ENCODE peak calls at places on chromosome 17, in nine cellular contexts. One of them, this sample, is unnamed.

GRCh38 chr17:35740997-35741931 is 9.8 kb downstream of the RASL10B start:
- DNase-seq in ovary: no peak
- DNase-seq in suprapubic skin: peak; percentile 70
- DNase-seq in tibial nerve: no peak
- DNase-seq in A549: no peak
- DNase-seq in K562: peak; percentile 73
- DNase-seq in sigmoid colon: peak; percentile 62
- DNase-seq in stomach: no peak
- DNase-seq in upper lobe of left lung: no peak
- DNase-seq in this sample: no peak

GRCh38 chr17:44688675-44689491 is 693 bp downstream of the CCDC43 start:
- DNase-seq in tibial nerve: no peak
- DNase-seq in stomach: no peak
- DNase-seq in A549: peak; percentile 28
- DNase-seq in sigmoid colon: no peak
- DNase-seq in suprapubic skin: no peak
- DNase-seq in K562: no peak
- DNase-seq in ovary: no peak
- DNase-seq in upper lobe of left lung: no peak
- DNase-seq in this sample: no peak

GRCh38 chr17:27882162-27882840 is 10.9 kb downstream of the LYRM9 start:
- DNase-seq in suprapubic skin: no peak
- DNase-seq in sigmoid colon: no peak
- DNase-seq in K562: no peak
- DNase-seq in A549: no peak
- DNase-seq in upper lobe of left lung: no peak
- DNase-seq in stomach: no peak
- DNase-seq in tibial nerve: no peak
- DNase-seq in ovary: no peak
- DNase-seq in this sample: no peak

GRCh38 chr17:21242780-21243515 is 10.3 kb downstream of the NATD1 start:
- DNase-seq in suprapubic skin: no peak
- DNase-seq in stomach: no peak
- DNase-seq in sigmoid colon: no peak
- DNase-seq in K562: no peak
- DNase-seq in tibial nerve: no peak
- DNase-seq in A549: no peak
- DNase-seq in ovary: no peak
- DNase-seq in upper lobe of left lung: no peak
- DNase-seq in this sample: no peak

GRCh38 chr17:16938496-16939270 is 33.2 kb downstream of the TNFRSF13B start:
- DNase-seq in K562: no peak
- DNase-seq in sigmoid colon: peak; percentile 37
- DNase-seq in A549: no peak
- DNase-seq in tibial nerve: no peak
- DNase-seq in upper lobe of left lung: no peak
- DNase-seq in suprapubic skin: peak; percentile 24
- DNase-seq in ovary: no peak
- DNase-seq in stomach: peak; percentile 18
- DNase-seq in this sample: no peak

GRCh38 chr17:33469411-33469810 is 176.3 kb upstream of the ASIC2 start:
- DNase-seq in upper lobe of left lung: no peak
- DNase-seq in ovary: no peak
- DNase-seq in A549: no peak
- DNase-seq in suprapubic skin: no peak
- DNase-seq in tibial nerve: no peak
- DNase-seq in stomach: no peak
- DNase-seq in K562: no peak
- DNase-seq in sigmoid colon: no peak
- DNase-seq in this sample: no peak

GRCh38 chr17:19343256-19343630 is 19.3 kb downstream of the B9D1 start:
- DNase-seq in ovary: peak; percentile 13
- DNase-seq in sigmoid colon: peak; percentile 60
- DNase-seq in suprapubic skin: peak; percentile 63
- DNase-seq in tibial nerve: no peak
- DNase-seq in stomach: no peak
- DNase-seq in upper lobe of left lung: peak; percentile 11
- DNase-seq in K562: no peak
- DNase-seq in A549: no peak
- DNase-seq in this sample: no peak

GRCh38 chr17:75720656-75721462 is at the start of gene ITGB4:
- DNase-seq in sigmoid colon: no peak
- DNase-seq in stomach: peak; percentile 91
- DNase-seq in A549: peak; percentile 75
- DNase-seq in K562: peak; percentile 94
- DNase-seq in tibial nerve: no peak
- DNase-seq in ovary: no peak
- DNase-seq in suprapubic skin: no peak
- DNase-seq in upper lobe of left lung: peak; percentile 88
- DNase-seq in this sample: no peak

GRCh38 chr17:38565853-38566665 is 39.7 kb downstream of the SRCIN1 start:
- DNase-seq in suprapubic skin: no peak
- DNase-seq in stomach: no peak
- DNase-seq in upper lobe of left lung: no peak
- DNase-seq in sigmoid colon: no peak
- DNase-seq in K562: no peak
- DNase-seq in ovary: no peak
- DNase-seq in tibial nerve: no peak
- DNase-seq in A549: no peak
- DNase-seq in this sample: no peak

GRCh38 chr17:37779554-37779953 is 34.7 kb upstream of the HNF1B start:
- DNase-seq in suprapubic skin: no peak
- DNase-seq in upper lobe of left lung: no peak
- DNase-seq in sigmoid colon: no peak
- DNase-seq in K562: no peak
- DNase-seq in ovary: no peak
- DNase-seq in tibial nerve: no peak
- DNase-seq in stomach: no peak
- DNase-seq in A549: no peak
- DNase-seq in this sample: no peak

GRCh38 chr17:65099941-65100315 is 37.2 kb upstream of the RGS9 start:
- DNase-seq in upper lobe of left lung: peak; percentile 44
- DNase-seq in K562: no peak
- DNase-seq in suprapubic skin: peak; percentile 84
- DNase-seq in ovary: no peak
- DNase-seq in tibial nerve: peak; percentile 66
- DNase-seq in A549: peak; percentile 87
- DNase-seq in stomach: peak; percentile 45
- DNase-seq in sigmoid colon: peak; percentile 73
- DNase-seq in this sample: no peak

GRCh38 chr17:52790359-52790955 is 631.9 kb upstream of the CA10 start:
- DNase-seq in A549: no peak
- DNase-seq in tibial nerve: no peak
- DNase-seq in ovary: no peak
- DNase-seq in K562: no peak
- DNase-seq in suprapubic skin: no peak
- DNase-seq in sigmoid colon: no peak
- DNase-seq in upper lobe of left lung: no peak
- DNase-seq in stomach: no peak
- DNase-seq in this sample: no peak

GRCh38 chr17:48997103-48997826 is at the start of gene IGF2BP1:
- DNase-seq in suprapubic skin: peak; percentile 64
- DNase-seq in sigmoid colon: no peak
- DNase-seq in A549: peak; percentile 88
- DNase-seq in ovary: no peak
- DNase-seq in upper lobe of left lung: no peak
- DNase-seq in stomach: no peak
- DNase-seq in K562: peak; percentile 79
- DNase-seq in tibial nerve: no peak
- DNase-seq in this sample: peak; percentile 68

GRCh38 chr17:27333410-27333980 is 39.6 kb downstream of the WSB1 start:
- DNase-seq in sigmoid colon: no peak
- DNase-seq in ovary: peak; percentile 39
- DNase-seq in stomach: no peak
- DNase-seq in tibial nerve: no peak
- DNase-seq in upper lobe of left lung: peak; percentile 20
- DNase-seq in suprapubic skin: peak; percentile 38
- DNase-seq in K562: no peak
- DNase-seq in A549: no peak
- DNase-seq in this sample: no peak

GRCh38 chr17:57607553-57608120 is 137.5 kb downstream of the CCDC182 start:
- DNase-seq in stomach: no peak
- DNase-seq in sigmoid colon: no peak
- DNase-seq in suprapubic skin: peak; percentile 54
- DNase-seq in upper lobe of left lung: no peak
- DNase-seq in ovary: no peak
- DNase-seq in K562: no peak
- DNase-seq in A549: no peak
- DNase-seq in tibial nerve: no peak
- DNase-seq in this sample: no peak

GRCh38 chr17:57606111-57606875 is 138.8 kb downstream of the CCDC182 start:
- DNase-seq in A549: no peak
- DNase-seq in upper lobe of left lung: no peak
- DNase-seq in suprapubic skin: peak; percentile 26
- DNase-seq in sigmoid colon: no peak
- DNase-seq in K562: no peak
- DNase-seq in ovary: no peak
- DNase-seq in tibial nerve: no peak
- DNase-seq in stomach: no peak
- DNase-seq in this sample: no peak

GRCh38 chr17:57608369-57609124 is 136.6 kb downstream of the CCDC182 start:
- DNase-seq in ovary: no peak
- DNase-seq in tibial nerve: no peak
- DNase-seq in upper lobe of left lung: no peak
- DNase-seq in sigmoid colon: no peak
- DNase-seq in A549: no peak
- DNase-seq in suprapubic skin: peak; percentile 63
- DNase-seq in K562: no peak
- DNase-seq in stomach: no peak
- DNase-seq in this sample: no peak

GRCh38 chr17:57609878-57610270 is 135.2 kb downstream of the CCDC182 start:
- DNase-seq in stomach: no peak
- DNase-seq in upper lobe of left lung: no peak
- DNase-seq in sigmoid colon: no peak
- DNase-seq in K562: no peak
- DNase-seq in tibial nerve: no peak
- DNase-seq in A549: no peak
- DNase-seq in suprapubic skin: no peak
- DNase-seq in ovary: no peak
- DNase-seq in this sample: no peak

GRCh38 chr17:57609125-57609877 is 135.8 kb downstream of the CCDC182 start:
- DNase-seq in upper lobe of left lung: no peak
- DNase-seq in K562: no peak
- DNase-seq in stomach: no peak
- DNase-seq in suprapubic skin: peak; percentile 77
- DNase-seq in ovary: no peak
- DNase-seq in tibial nerve: no peak
- DNase-seq in sigmoid colon: no peak
- DNase-seq in A549: no peak
- DNase-seq in this sample: no peak
- TF ChIP-seq EP300 in upper lobe of left lung: no peak
- TF ChIP-seq EP300 in K562: no peak
- TF ChIP-seq EP300 in stomach: no peak
- TF ChIP-seq EP300 in suprapubic skin: no peak
- TF ChIP-seq EP300 in ovary: no peak
- TF ChIP-seq EP300 in tibial nerve: no peak
- TF ChIP-seq EP300 in sigmoid colon: no peak
- TF ChIP-seq EP300 in A549: no peak
- TF ChIP-seq EP300 in this sample: no peak

DNA sequence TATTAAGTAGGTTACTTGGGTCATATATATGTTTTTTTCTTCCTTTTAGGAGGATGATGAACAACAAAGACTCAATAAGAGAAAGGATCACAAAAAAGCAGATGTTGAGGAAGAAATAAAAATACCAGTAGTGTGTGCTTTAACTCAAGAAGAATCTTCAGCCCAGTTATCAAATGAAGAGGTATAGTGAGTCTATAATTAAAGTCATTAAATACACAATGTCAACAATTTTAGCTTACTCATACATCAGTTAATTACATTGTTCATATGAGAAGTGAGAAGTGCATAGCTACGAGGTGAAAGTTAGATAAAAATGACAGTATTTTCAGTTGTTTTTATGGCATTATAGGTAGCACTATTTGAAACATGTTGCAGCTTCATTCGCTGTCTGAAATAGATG is 65.2 kb downstream of the NUP88 start:
- DNase-seq in K562: no peak
- DNase-seq in upper lobe of left lung: no peak
- DNase-seq in suprapubic skin: no peak
- DNase-seq in stomach: no peak
- DNase-seq in A549: no peak
- DNase-seq in sigmoid colon: no peak
- DNase-seq in tibial nerve: no peak
- DNase-seq in ovary: no peak
- DNase-seq in this sample: no peak
- TF ChIP-seq EP300 in K562: no peak
- TF ChIP-seq EP300 in upper lobe of left lung: no peak
- TF ChIP-seq EP300 in suprapubic skin: no peak
- TF ChIP-seq EP300 in stomach: no peak
- TF ChIP-seq EP300 in A549: no peak
- TF ChIP-seq EP300 in sigmoid colon: no peak
- TF ChIP-seq EP300 in tibial nerve: no peak
- TF ChIP-seq EP300 in ovary: no peak
- TF ChIP-seq EP300 in this sample: no peak

GRCh38 chr17:80055597-80055996 is 19.2 kb downstream of the CCDC40 start:
- DNase-seq in stomach: no peak
- DNase-seq in A549: no peak
- DNase-seq in upper lobe of left lung: no peak
- DNase-seq in K562: no peak
- DNase-seq in suprapubic skin: no peak
- DNase-seq in ovary: no peak
- DNase-seq in sigmoid colon: no peak
- DNase-seq in tibial nerve: no peak
- DNase-seq in this sample: no peak
- TF ChIP-seq EP300 in stomach: no peak
- TF ChIP-seq EP300 in A549: no peak
- TF ChIP-seq EP300 in upper lobe of left lung: no peak
- TF ChIP-seq EP300 in K562: no peak
- TF ChIP-seq EP300 in suprapubic skin: no peak
- TF ChIP-seq EP300 in ovary: no peak
- TF ChIP-seq EP300 in sigmoid colon: no peak
- TF ChIP-seq EP300 in tibial nerve: no peak
- TF ChIP-seq EP300 in this sample: no peak

GRCh38 chr17:81314410-81315169 is 19.5 kb upstream of the SLC38A10 start:
- DNase-seq in stomach: no peak
- DNase-seq in ovary: no peak
- DNase-seq in sigmoid colon: no peak
- DNase-seq in A549: no peak
- DNase-seq in tibial nerve: no peak
- DNase-seq in upper lobe of left lung: no peak
- DNase-seq in K562: no peak
- DNase-seq in suprapubic skin: no peak
- DNase-seq in this sample: no peak

GRCh38 chr17:81313776-81314409 is 18.8 kb upstream of the SLC38A10 start:
- DNase-seq in ovary: no peak
- DNase-seq in K562: no peak
- DNase-seq in suprapubic skin: no peak
- DNase-seq in tibial nerve: no peak
- DNase-seq in upper lobe of left lung: no peak
- DNase-seq in sigmoid colon: no peak
- DNase-seq in A549: no peak
- DNase-seq in stomach: no peak
- DNase-seq in this sample: no peak

GRCh38 chr17:81315885-81316391 is 20.8 kb upstream of the SLC38A10 start:
- DNase-seq in ovary: no peak
- DNase-seq in stomach: no peak
- DNase-seq in suprapubic skin: no peak
- DNase-seq in tibial nerve: no peak
- DNase-seq in A549: no peak
- DNase-seq in K562: no peak
- DNase-seq in sigmoid colon: no peak
- DNase-seq in upper lobe of left lung: no peak
- DNase-seq in this sample: no peak

GRCh38 chr17:81317436-81317821 is 22.3 kb upstream of the SLC38A10 start:
- DNase-seq in K562: no peak
- DNase-seq in upper lobe of left lung: no peak
- DNase-seq in tibial nerve: no peak
- DNase-seq in suprapubic skin: no peak
- DNase-seq in A549: no peak
- DNase-seq in ovary: no peak
- DNase-seq in stomach: no peak
- DNase-seq in sigmoid colon: no peak
- DNase-seq in this sample: no peak

GRCh38 chr17:81315170-81315884 is 20.2 kb upstream of the SLC38A10 start:
- DNase-seq in sigmoid colon: no peak
- DNase-seq in stomach: no peak
- DNase-seq in A549: no peak
- DNase-seq in upper lobe of left lung: no peak
- DNase-seq in suprapubic skin: no peak
- DNase-seq in ovary: no peak
- DNase-seq in tibial nerve: no peak
- DNase-seq in K562: no peak
- DNase-seq in this sample: no peak
- TF ChIP-seq EP300 in sigmoid colon: no peak
- TF ChIP-seq EP300 in stomach: no peak
- TF ChIP-seq EP300 in A549: no peak
- TF ChIP-seq EP300 in upper lobe of left lung: no peak
- TF ChIP-seq EP300 in suprapubic skin: no peak
- TF ChIP-seq EP300 in ovary: no peak
- TF ChIP-seq EP300 in tibial nerve: no peak
- TF ChIP-seq EP300 in K562: no peak
- TF ChIP-seq EP300 in this sample: no peak

This sample was measured in esophagus muscularis mucosa.